ENCODE peak calls at places on chromosomes 11 and 22, in ten cellular contexts. G is small intestine, E is uterus, B is prostate gland, M is substantia nigra, U is esophagus muscularis mucosa, L is Karpas-422, Z is colonic mucosa, C is H9, N is spleen. R is an unnamed sample.

GRCh38 chr11:1852885-1853284 is at the start of gene LSP1:
- DNase-seq in G (peak; percentile 66), E (no peak), B (no peak), M (no peak), U (no peak), L (peak; percentile 95), Z (no peak), C (no peak), N (peak; percentile 95), R (no peak)

GRCh38 chr11:101082813-101083212 is 46.8 kb downstream of the PGR start:
- DNase-seq in G (no peak), E (no peak), B (no peak), M (no peak), U (no peak), L (no peak), Z (no peak), C (peak; percentile 43), N (no peak), R (no peak)

GRCh38 chr11:129930306-129930705 is 34.9 kb upstream of the NFRKB start:
- DNase-seq in G (peak; percentile 33), E (no peak), B (no peak), M (no peak), U (no peak), L (no peak), Z (no peak), C (no peak), N (no peak), R (no peak)

GRCh38 chr11:2791139-2791520 is 91.3 kb upstream of the KCNQ1OT1 start:
- DNase-seq in G (no peak), E (peak; percentile 15), B (no peak), M (no peak), U (no peak), L (no peak), Z (no peak), C (peak; percentile 33), N (peak; percentile 66), R (no peak)

GRCh38 chr11:12986194-12986898 is 22.8 kb upstream of the RASSF10 start:
- DNase-seq in G (peak; percentile 53), E (no peak), B (no peak), M (no peak), U (no peak), L (no peak), Z (no peak), C (no peak), N (no peak), R (no peak)

GRCh38 chr11:120974980-120975379 is 48.9 kb upstream of the TBCEL start:
- DNase-seq in G (no peak), E (no peak), B (no peak), M (no peak), U (no peak), L (no peak), Z (no peak), C (no peak), N (no peak), R (no peak)

GRCh38 chr11:111309516-111309915 is 11.2 kb downstream of the POU2AF3 start:
- DNase-seq in G (no peak), E (no peak), B (no peak), M (no peak), U (peak; percentile 39), L (peak; percentile 60), Z (no peak), C (no peak), N (no peak), R (no peak)

GRCh38 chr11:108368134-108368533 is 99.2 kb downstream of the C11orf65 start:
- DNase-seq in G (no peak), E (no peak), B (no peak), M (no peak), U (no peak), L (no peak), Z (no peak), C (no peak), N (no peak), R (no peak)

GRCh38 chr11:48012051-48012391 is 31.7 kb downstream of the PTPRJ start:
- DNase-seq in G (peak; percentile 31), E (no peak), B (no peak), M (no peak), U (no peak), L (no peak), Z (no peak), C (no peak), N (no peak), R (no peak)

GRCh38 chr11:17734986-17735822 is 623 bp downstream of the KCNC1 start:
- DNase-seq in G (peak; percentile 38), E (peak; percentile 58), B (peak; percentile 40), M (no peak), U (no peak), L (peak; percentile 67), Z (peak; percentile 30), C (peak; percentile 80), N (peak; percentile 82), R (peak; percentile 62)

GRCh38 chr11:128859563-128860441 is 7.3 kb downstream of the KCNJ1 start:
- DNase-seq in G (peak; percentile 59), E (peak; percentile 49), B (peak; percentile 19), M (no peak), U (no peak), L (peak; percentile 78), Z (peak; percentile 80), C (peak; percentile 89), N (peak; percentile 96), R (peak; percentile 75)

GRCh38 chr22:42719656-42720262 is 911 bp downstream of the A4GALT start:
- DNase-seq in G (no peak), E (peak; percentile 30), B (no peak), M (no peak), U (no peak), L (no peak), Z (no peak), C (no peak), N (no peak), R (no peak)

GRCh38 chr11:46543564-46543963 is 50.3 kb downstream of the AMBRA1 start:
- DNase-seq in G (no peak), E (no peak), B (no peak), M (no peak), U (no peak), L (no peak), Z (no peak), C (no peak), N (no peak), R (no peak)
- H3K27ac ChIP-seq in G (no peak overlapping the region), E (no peak overlapping the region), B (no peak overlapping the region), M (no peak overlapping the region), U (no peak overlapping the region), L (no peak overlapping the region), Z (no peak overlapping the region), C (no peak overlapping the region), N (no peak overlapping the region), R (no peak overlapping the region)

GRCh38 chr11:24779791-24780190 is 282.9 kb downstream of the LUZP2 start:
- DNase-seq in G (no peak), E (no peak), B (no peak), M (no peak), U (no peak), L (no peak), Z (no peak), C (no peak), N (no peak), R (no peak)
- H3K27ac ChIP-seq in G (no peak overlapping the region), E (no peak overlapping the region), B (no peak overlapping the region), M (no peak overlapping the region), U (no peak overlapping the region), L (no peak overlapping the region), Z (no peak overlapping the region), C (no peak overlapping the region), N (no peak overlapping the region), R (no peak overlapping the region)

GRCh38 chr11:84480151-84480550 is 1147.0 kb downstream of the DLG2 start:
- DNase-seq in G (no peak), E (no peak), B (no peak), M (no peak), U (no peak), L (no peak), Z (no peak), C (no peak), N (no peak), R (no peak)
- H3K27ac ChIP-seq in G (no peak overlapping the region), E (no peak overlapping the region), B (no peak overlapping the region), M (no peak overlapping the region), U (no peak overlapping the region), L (no peak overlapping the region), Z (no peak overlapping the region), C (no peak overlapping the region), N (no peak overlapping the region), R (no peak overlapping the region)

GRCh38 chr11:60845338-60845737 is 3.4 kb downstream of the CCDC86 start:
- DNase-seq in G (no peak), E (no peak), B (no peak), M (no peak), U (no peak), L (no peak), Z (no peak), C (no peak), N (no peak), R (no peak)

GRCh38 chr11:60841797-60842687 is at the start of gene CCDC86:
- DNase-seq in G (peak; percentile 94), E (peak; percentile 98), B (peak; percentile 95), M (peak; percentile 86), U (peak; percentile 100), L (peak; percentile 98), Z (peak; percentile 97), C (peak; percentile 96), N (peak; percentile 97), R (peak; percentile 96)

GRCh38 chr11:60844870-60845221 is 2.9 kb downstream of the CCDC86 start:
- DNase-seq in G (no peak), E (no peak), B (peak; percentile 74), M (no peak), U (no peak), L (no peak), Z (no peak), C (no peak), N (no peak), R (no peak)

GRCh38 chr11:60842688-60843605 is 1.0 kb downstream of the CCDC86 start:
- DNase-seq in G (peak; percentile 20), E (no peak), B (no peak), M (no peak), U (no peak), L (peak; percentile 51), Z (peak; percentile 37), C (no peak), N (no peak), R (no peak)

GRCh38 chr11:60844045-60844869 is 2.3 kb downstream of the CCDC86 start:
- DNase-seq in G (no peak), E (no peak), B (no peak), M (no peak), U (no peak), L (no peak), Z (no peak), C (no peak), N (no peak), R (no peak)
- H3K27ac ChIP-seq in G (no peak overlapping the region), E (no peak overlapping the region), B (peak overlapping the region; percentile 79), M (no peak overlapping the region), U (no peak overlapping the region), L (no peak overlapping the region), Z (no peak overlapping the region), C (no peak overlapping the region), N (no peak overlapping the region), R (no peak overlapping the region)

DNA sequence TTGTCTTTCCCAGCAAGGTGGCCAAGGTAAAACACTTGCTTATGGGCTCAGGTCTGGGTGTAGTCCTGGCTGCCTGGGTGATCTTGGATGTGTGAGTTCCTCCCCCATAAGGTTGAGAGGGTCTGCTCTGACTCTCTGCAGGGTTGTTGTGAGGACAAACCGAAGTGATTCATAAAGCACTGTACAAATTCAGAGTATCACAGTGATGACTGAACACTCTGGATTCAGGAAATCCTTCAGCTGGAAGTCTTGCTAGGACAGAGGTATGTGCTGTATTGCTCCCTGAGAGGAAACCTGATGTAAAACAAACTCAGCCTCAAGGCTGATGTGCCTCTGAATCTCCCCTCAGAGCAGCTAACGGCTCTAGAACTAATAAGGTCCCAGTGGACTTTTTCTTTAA is 220.9 kb upstream of the PITPNB start:
- DNase-seq in G (no peak), E (no peak), B (no peak), M (no peak), U (no peak), L (no peak), Z (no peak), C (no peak), N (no peak), R (no peak)
- H3K27ac ChIP-seq in G (peak overlapping the region; percentile 14), E (peak overlapping the region; percentile 16), B (no peak overlapping the region), M (no peak overlapping the region), U (no peak overlapping the region), L (no peak overlapping the region), Z (no peak overlapping the region), C (no peak overlapping the region), N (no peak overlapping the region), R (peak overlapping the region; percentile 44)

R was measured in lung.